ENCODE peak calls at places on chromosomes 1 and 21, in six cellular contexts. Z is transverse colon, J is tibial nerve, M is stomach, Y is A549, T is SK-N-SH. O is an unnamed sample. For H3K4me1, the result is how much of the 10 kb centered on the place peaks cover.

GRCh38 chr1:8083739-8084484 is 57.8 kb upstream of the ERRFI1 start:
- DNase-seq in M (no peak), Y (peak), T (no peak), J (no peak), Z (no peak), O (no peak)

GRCh38 chr1:199612976-199613774 is 414.3 kb upstream of the NR5A2 start:
- DNase-seq in M (no peak), Y (no peak), J (no peak), T (no peak), Z (no peak), O (no peak)

GRCh38 chr1:203381151-203381751 is 30.3 kb upstream of the FMOD start:
- DNase-seq in Z (no peak), Y (no peak), T (no peak), M (no peak), J (no peak), O (no peak)

GRCh38 chr1:197783510-197783948 is 8.2 kb upstream of the DENND1B start:
- DNase-seq in J (no peak), M (no peak), Y (no peak), T (no peak), Z (peak), O (no peak)

GRCh38 chr1:227372662-227373061 is 54.4 kb upstream of the CDC42BPA start:
- DNase-seq in T (no peak), Z (no peak), Y (peak), M (peak), J (no peak), O (no peak)

GRCh38 chr1:27513521-27513920 is 23.6 kb upstream of the WASF2 start:
- DNase-seq in M (no peak), J (no peak), Z (no peak), T (no peak), Y (no peak), O (no peak)

GRCh38 chr1:30758785-30759380 is 1.3 kb upstream of the LAPTM5 start:
- DNase-seq in Z (no peak), M (no peak), J (no peak), Y (peak), T (no peak), O (no peak)

GRCh38 chr1:77847621-77848080 is 40.8 kb upstream of the NEXN start:
- DNase-seq in M (no peak), Z (no peak), Y (no peak), T (no peak), J (no peak), O (no peak)

GRCh38 chr1:1223891-1224290 is 7.9 kb downstream of the SDF4 start:
- DNase-seq in J (no peak), M (no peak), T (no peak), Y (no peak), Z (no peak), O (no peak)

GRCh38 chr1:162578936-162579335 is 17.4 kb downstream of the UAP1 start:
- DNase-seq in T (no peak), J (no peak), Z (no peak), Y (no peak), M (no peak), O (no peak)

GRCh38 chr1:162578071-162578705 is 16.7 kb downstream of the UAP1 start:
- DNase-seq in Z (no peak), T (no peak), J (no peak), Y (no peak), M (no peak), O (no peak)

DNA sequence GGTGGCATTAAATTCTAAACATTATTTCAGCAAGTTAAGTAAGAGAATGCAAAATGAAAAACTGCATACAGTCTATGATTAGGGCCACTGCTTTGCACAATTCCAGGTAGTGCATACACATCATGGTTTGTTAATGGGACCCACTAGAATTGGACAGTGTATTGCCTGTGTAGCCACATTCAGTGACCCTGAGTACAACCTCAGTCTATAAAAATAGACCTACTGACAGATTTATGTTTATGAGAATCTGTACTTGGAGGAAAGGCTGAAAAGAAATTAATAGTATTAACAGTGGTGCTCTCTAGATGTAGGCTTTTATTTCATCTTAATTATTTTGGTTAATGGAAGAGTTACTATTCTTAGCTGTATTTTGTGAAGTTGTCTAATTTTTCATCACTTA is 18.8 kb downstream of the UAP1 start:
- DNase-seq in T (no peak), Z (no peak), Y (no peak), J (no peak), M (no peak), O (no peak)
- H3K4me1 ChIP-seq in T (under half), Z (under half), Y (under half), J (under half), M (under half), O (under half)

GRCh38 chr1:89938171-89939055 is 56.5 kb upstream of the ZNF326 start:
- DNase-seq in Z (no peak), J (no peak), T (no peak), Y (peak), M (no peak), O (no peak)
- TF ChIP-seq EP300 in Z (no peak), J (no peak), T (no peak), Y (no peak), M (no peak), O (no peak)

GRCh38 chr1:155053531-155054105 is 2.5 kb downstream of the ADAM15 start:
- DNase-seq in T (no peak), J (no peak), Y (no peak), Z (no peak), M (no peak), O (no peak)
- H3K4me3 ChIP-seq in T (no peak), J (no peak), Y (no peak), Z (no peak), M (no peak), O (no peak)

GRCh38 chr1:28582248-28582615 is 9.8 kb upstream of the RAB42 start:
- DNase-seq in T (no peak), Z (peak), J (no peak), Y (peak), M (no peak), O (no peak)
- H3K4me1 ChIP-seq in T (under half), Z (under half), J (under half), Y (under half), M (under half), O (under half)

DNA sequence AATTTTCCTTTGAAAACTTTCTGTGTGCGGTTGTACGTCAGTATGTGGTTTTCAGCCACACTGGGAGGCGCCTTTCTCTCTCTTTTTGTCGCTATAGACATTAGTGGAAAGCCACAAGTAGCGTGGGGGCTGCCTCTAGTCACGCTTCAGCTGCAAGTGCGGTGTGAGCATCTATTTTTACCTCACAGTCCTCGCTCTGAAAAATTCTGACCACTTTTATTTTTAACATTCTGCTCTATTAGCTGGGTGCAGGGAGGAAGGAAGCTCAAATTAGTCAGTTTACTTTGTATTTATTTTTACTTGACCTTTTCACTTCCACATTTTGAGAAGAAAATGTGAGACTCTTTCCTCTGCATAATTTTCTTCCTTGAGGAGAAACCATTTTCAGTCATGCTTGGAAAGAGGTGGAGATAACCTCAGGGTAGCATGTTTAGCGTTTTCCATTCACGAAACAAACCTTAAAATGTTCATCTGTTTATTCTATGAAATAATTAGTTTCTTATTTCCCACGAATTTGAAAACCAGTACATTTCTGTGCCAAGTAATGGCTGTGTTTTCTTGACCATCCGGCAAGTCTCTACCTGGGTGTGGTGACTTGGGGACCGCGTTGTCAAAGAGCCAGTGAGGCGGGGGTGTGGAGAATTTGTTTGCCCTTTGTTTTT is 35.6 kb downstream of the ADARB1 start:
- DNase-seq in Y (no peak), J (no peak), T (no peak), M (no peak), Z (peak), O (no peak)
- TF ChIP-seq EP300 in Y (no peak), J (no peak), T (no peak), M (no peak), Z (no peak), O (no peak)

GRCh38 chr1:37795340-37796110 is 1.9 kb downstream of the MANEAL start:
- DNase-seq in M (peak), Y (no peak), Z (peak), J (no peak), T (peak), O (peak)

GRCh38 chr1:37797750-37798345 is 4.2 kb downstream of the MANEAL start:
- DNase-seq in Y (no peak), J (no peak), Z (no peak), T (no peak), M (no peak), O (no peak)

GRCh38 chr1:37793773-37794371 is at the start of gene MANEAL:
- DNase-seq in M (peak), Z (peak), J (no peak), T (peak), Y (peak), O (peak)

GRCh38 chr1:37792943-37793686 is 532 bp upstream of the MANEAL start:
- DNase-seq in Z (no peak), M (no peak), J (no peak), T (no peak), Y (no peak), O (no peak)

DNA sequence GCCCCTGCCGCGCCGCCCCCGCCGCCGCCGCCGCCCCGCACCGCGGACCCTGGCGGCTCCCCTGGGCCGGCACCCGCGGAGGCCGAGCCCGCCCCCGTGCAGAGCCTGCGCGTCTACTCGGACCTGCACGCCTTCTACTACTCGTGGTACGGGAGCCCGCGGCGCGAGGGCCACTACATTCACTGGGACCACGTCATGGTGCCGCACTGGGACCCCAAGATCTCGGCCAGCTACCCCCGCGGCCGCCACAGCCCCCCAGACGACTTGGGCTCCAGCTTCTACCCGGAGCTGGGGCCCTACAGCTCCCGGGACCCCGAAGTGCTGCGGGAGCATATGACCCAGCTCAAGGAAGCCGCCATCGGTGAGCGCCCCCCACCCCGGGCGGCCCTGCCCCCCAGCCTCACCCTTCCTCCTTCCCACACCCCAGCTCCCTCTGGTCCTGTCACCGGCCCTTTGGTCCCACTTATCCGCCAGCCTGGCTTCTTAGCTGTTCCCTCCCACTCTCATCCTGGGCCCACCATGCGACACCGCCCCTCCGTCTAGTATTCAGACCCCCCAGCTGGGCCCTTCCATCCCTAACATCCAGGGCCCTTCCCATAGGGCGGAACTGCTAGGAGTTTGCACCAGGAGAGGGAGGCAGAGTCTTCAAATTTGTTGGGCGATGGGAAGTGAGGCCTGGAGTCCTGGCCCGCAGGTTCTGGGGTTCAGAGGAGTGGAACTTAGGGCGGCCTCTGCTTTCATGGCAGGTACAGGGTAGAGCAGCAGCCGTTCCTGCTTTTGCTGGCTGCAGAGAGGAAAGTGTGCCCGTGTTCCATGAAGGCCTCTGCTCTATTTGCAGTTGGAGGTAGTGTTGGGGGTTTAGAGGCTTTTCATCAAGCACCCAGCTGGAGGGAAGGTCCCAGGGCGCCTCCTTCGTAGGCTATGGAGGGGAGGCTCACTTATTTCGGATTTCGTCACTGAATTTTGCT is 1.0 kb downstream of the MANEAL start:
- DNase-seq in M (no peak), T (peak), J (no peak), Z (no peak), Y (no peak), O (no peak)
- H3K4me3 ChIP-seq in M (peak), T (peak), J (peak), Z (peak), Y (peak), O (peak)